ENCODE peak calls at places on chromosomes 2 and 18, in seven cellular contexts. X, T, G, N, Q, Y and V are unnamed samples.

GRCh38 chr2:41972819-41973218 is 75.0 kb upstream of the PKDCC start:
- DNase-seq in X (no peak), T (no peak), G (no peak), N (no peak), Q (no peak), Y (no peak), V (no peak)

GRCh38 chr18:46755315-46756171 is 1.3 kb downstream of the ST8SIA5 start:
- DNase-seq in X (no peak), T (no peak), G (no peak), N (no peak), Q (no peak), Y (peak), V (no peak)

GRCh38 chr2:24238158-24238557 is 63.3 kb downstream of the FAM228A start:
- DNase-seq in X (no peak), T (no peak), G (no peak), N (no peak), Q (no peak), Y (no peak), V (no peak)

GRCh38 chr2:66461751-66462150 is 26.8 kb downstream of the MEIS1 start:
- DNase-seq in X (no peak), T (no peak), G (no peak), N (no peak), Q (no peak), Y (no peak), V (no peak)

GRCh38 chr18:48548404-48548771 is 9.6 kb downstream of the CTIF start:
- DNase-seq in X (no peak), T (no peak), G (peak), N (peak), Q (peak), Y (no peak), V (no peak)

GRCh38 chr18:77087391-77088141 is 45.0 kb downstream of the MBP start:
- DNase-seq in X (no peak), T (peak), G (peak), N (peak), Q (no peak), Y (no peak), V (peak)

GRCh38 chr2:179622122-179622521 is 239.3 kb downstream of the ZNF385B start:
- DNase-seq in X (no peak), T (no peak), G (no peak), N (no peak), Q (no peak), Y (no peak), V (no peak)

GRCh38 chr2:195659114-195659513 is 2.1 kb downstream of the SLC39A10 start:
- DNase-seq in X (no peak), T (no peak), G (no peak), N (peak), Q (peak), Y (no peak), V (no peak)

GRCh38 chr18:3340682-3341097 is 78.8 kb downstream of the MYL12B start:
- DNase-seq in X (no peak), T (no peak), G (no peak), N (peak), Q (peak), Y (no peak), V (no peak)

GRCh38 chr18:64333584-64333983 is 184.7 kb upstream of the LINC00305 start:
- DNase-seq in X (no peak), T (no peak), G (no peak), N (no peak), Q (peak), Y (no peak), V (no peak)

GRCh38 chr18:64331419-64331818 is 182.5 kb upstream of the LINC00305 start:
- DNase-seq in X (no peak), T (no peak), G (no peak), N (no peak), Q (no peak), Y (no peak), V (no peak)

GRCh38 chr18:64332851-64333250 is 184.0 kb upstream of the LINC00305 start:
- DNase-seq in X (no peak), T (no peak), G (no peak), N (no peak), Q (no peak), Y (no peak), V (no peak)

GRCh38 chr18:64330976-64331375 is 182.1 kb upstream of the LINC00305 start:
- DNase-seq in X (no peak), T (no peak), G (no peak), N (no peak), Q (no peak), Y (no peak), V (no peak)

DNA sequence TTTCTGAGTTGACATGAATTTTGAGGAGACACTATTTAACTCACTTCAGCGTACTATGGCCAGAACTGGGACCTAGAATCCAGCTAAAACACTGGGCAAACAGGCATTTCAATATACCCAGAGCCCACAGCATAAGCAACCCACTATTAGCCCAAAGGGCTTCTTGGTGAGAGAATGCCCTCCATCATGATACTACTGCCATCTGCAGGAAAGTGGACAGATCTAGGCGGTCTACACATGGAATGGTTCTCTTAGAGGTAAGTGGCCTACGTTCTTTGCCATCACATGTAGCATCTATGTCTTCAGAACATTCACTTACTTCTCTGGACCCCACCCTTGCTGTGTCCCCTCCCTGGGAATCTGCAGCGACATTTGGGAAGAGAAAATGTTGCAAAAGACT is 181.3 kb upstream of the LINC00305 start:
- DNase-seq in X (no peak), T (peak), G (no peak), N (no peak), Q (peak), Y (peak), V (no peak)
- TF ChIP-seq CTCF in X (no peak), T (no peak), G (no peak), N (no peak), Q (no peak), Y (no peak), V (no peak)

GRCh38 chr18:42480521-42480920 is 525.5 kb downstream of the PIK3C3 start:
- DNase-seq in X (no peak), T (no peak), G (no peak), N (no peak), Q (no peak), Y (no peak), V (no peak)
- TF ChIP-seq CTCF in X (no peak), T (no peak), G (no peak), N (no peak), Q (no peak), Y (no peak), V (no peak)

DNA sequence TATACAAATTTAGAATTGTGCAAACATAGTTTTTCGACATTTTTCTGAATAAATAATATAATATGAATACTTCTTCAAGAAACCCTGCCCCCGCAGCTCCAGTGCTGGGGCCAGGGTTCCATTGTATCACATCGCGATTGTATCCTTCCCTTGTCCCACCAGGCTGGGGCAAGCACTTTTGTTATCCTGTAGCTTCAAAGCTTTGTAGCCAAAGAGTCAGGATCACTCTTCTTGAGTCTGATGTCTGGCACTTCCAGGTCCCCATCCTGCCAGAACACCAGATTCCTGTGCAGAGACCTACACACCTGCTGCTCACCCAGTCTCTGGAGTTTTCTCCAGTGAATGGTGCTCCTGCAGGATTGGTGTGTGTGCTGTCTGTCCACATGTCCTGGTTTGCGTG is 186.9 kb downstream of the ASB1 start:
- DNase-seq in X (no peak), T (no peak), G (no peak), N (no peak), Q (no peak), Y (no peak), V (no peak)
- TF ChIP-seq CTCF in X (no peak), T (no peak), G (no peak), N (no peak), Q (no peak), Y (no peak), V (no peak)

GRCh38 chr2:149611100-149611820 is 23.7 kb upstream of the MMADHC start:
- DNase-seq in X (no peak), T (no peak), G (peak), N (no peak), Q (no peak), Y (no peak), V (no peak)
- TF ChIP-seq CTCF in X (no peak), T (no peak), G (peak), N (peak), Q (peak), Y (no peak), V (no peak)

GRCh38 chr2:100791294-100791935 is 28.5 kb upstream of the NPAS2 start:
- DNase-seq in X (no peak), T (no peak), G (no peak), N (no peak), Q (no peak), Y (no peak), V (peak)
- TF ChIP-seq CTCF in X (no peak), T (no peak), G (no peak), N (no peak), Q (no peak), Y (no peak), V (no peak)

GRCh38 chr2:167963899-167964649 is 283.3 kb downstream of the STK39 start:
- DNase-seq in X (no peak), T (no peak), G (no peak), N (no peak), Q (no peak), Y (no peak), V (no peak)

GRCh38 chr2:167962436-167963226 is 284.8 kb downstream of the STK39 start:
- DNase-seq in X (no peak), T (no peak), G (no peak), N (no peak), Q (no peak), Y (no peak), V (no peak)

GRCh38 chr2:167966367-167966766 is 281.0 kb downstream of the STK39 start:
- DNase-seq in X (no peak), T (no peak), G (no peak), N (no peak), Q (no peak), Y (no peak), V (no peak)

GRCh38 chr2:167965907-167966306 is 281.5 kb downstream of the STK39 start:
- DNase-seq in X (no peak), T (no peak), G (peak), N (no peak), Q (no peak), Y (no peak), V (no peak)

GRCh38 chr2:167964650-167965404 is 282.6 kb downstream of the STK39 start:
- DNase-seq in X (no peak), T (no peak), G (no peak), N (peak), Q (peak), Y (no peak), V (no peak)
- TF ChIP-seq CTCF in X (no peak), T (peak), G (peak), N (peak), Q (peak), Y (no peak), V (no peak)